ENCODE peak calls at places on chromosome 12, in nine cellular contexts. Z is RPMI8226; P is body of pancreas; B is COR-L47; Y is stromal cell of bone marrow; A is Kasumi-1; M is NCI-H526 treated with DMSO at 0.1 percent for 48 hours; D is MM.1S; S is activated naive CD8-positive, alpha-beta T cell treated with anti-CD3 and anti-CD28 coated beads for 36 hours. R is an unnamed sample.

GRCh38 chr12:50641566-50641965 is 122.3 kb upstream of the ATF1 start:
- DNase-seq in Z (no peak), P (peak), B (no peak), Y (no peak), A (no peak), M (no peak), D (no peak), S (peak), R (peak)

GRCh38 chr12:105226219-105226618 is 9.8 kb downstream of the APPL2 start:
- DNase-seq in Z (peak), P (peak), B (no peak), Y (peak), A (peak), M (no peak), D (peak), S (peak), R (no peak)

GRCh38 chr12:113651662-113652061 is 180.0 kb upstream of the LHX5 start:
- DNase-seq in Z (no peak), P (no peak), B (no peak), Y (no peak), A (no peak), M (no peak), D (no peak), S (no peak), R (no peak)

GRCh38 chr12:104733717-104734175 is 224.3 kb downstream of the SLC41A2 start:
- DNase-seq in Z (no peak), P (peak), B (no peak), Y (no peak), A (no peak), M (no peak), D (no peak), S (peak), R (peak)

GRCh38 chr12:112977641-112978040 is 678 bp upstream of the OAS2 start:
- DNase-seq in Z (no peak), P (no peak), B (no peak), Y (no peak), A (no peak), M (no peak), D (peak), S (no peak), R (no peak)

GRCh38 chr12:62738105-62738504 is 196.8 kb downstream of the PPM1H start:
- DNase-seq in Z (no peak), P (no peak), B (no peak), Y (no peak), A (no peak), M (no peak), D (no peak), S (no peak), R (no peak)

GRCh38 chr12:43370299-43370698 is 181.7 kb downstream of the ADAMTS20 start:
- DNase-seq in Z (no peak), P (no peak), B (no peak), Y (peak), A (no peak), M (no peak), D (no peak), S (no peak), R (no peak)

GRCh38 chr12:3614806-3615466 is 123.9 kb downstream of the PRMT8 start:
- DNase-seq in Z (no peak), P (no peak), B (no peak), Y (no peak), A (no peak), M (no peak), D (no peak), S (no peak), R (no peak)

GRCh38 chr12:114682101-114682919 is 1.7 kb downstream of the TBX3 start:
- DNase-seq in Z (no peak), P (no peak), B (no peak), Y (no peak), A (no peak), M (no peak), D (no peak), S (no peak), R (no peak)

GRCh38 chr12:530308-530707 is 70.6 kb downstream of the B4GALNT3 start:
- DNase-seq in Z (no peak), P (no peak), B (no peak), Y (no peak), A (no peak), M (no peak), D (no peak), S (no peak), R (no peak)

GRCh38 chr12:95877622-95878021 is 18.9 kb downstream of the SNRPF start:
- DNase-seq in Z (no peak), P (no peak), B (no peak), Y (no peak), A (no peak), M (no peak), D (no peak), S (no peak), R (no peak)

GRCh38 chr12:131940121-131940520 is 9.6 kb upstream of the EP400 start:
- DNase-seq in Z (no peak), P (no peak), B (no peak), Y (no peak), A (no peak), M (no peak), D (no peak), S (no peak), R (no peak)

GRCh38 chr12:78931466-78931990 is 67.0 kb downstream of the SYT1 start:
- DNase-seq in Z (no peak), P (no peak), B (no peak), Y (no peak), A (no peak), M (no peak), D (no peak), S (no peak), R (no peak)

GRCh38 chr12:109703684-109704083 is 9.9 kb upstream of the FAM222A start:
- DNase-seq in Z (no peak), P (no peak), B (no peak), Y (no peak), A (no peak), M (no peak), D (no peak), S (no peak), R (no peak)

GRCh38 chr12:63400746-63401145 is 249.7 kb upstream of the AVPR1A start:
- DNase-seq in Z (peak), P (no peak), B (peak), Y (no peak), A (no peak), M (no peak), D (no peak), S (no peak), R (no peak)

GRCh38 chr12:108890208-108890607 is 10.3 kb downstream of the DAO start:
- DNase-seq in Z (peak), P (no peak), B (no peak), Y (no peak), A (no peak), M (no peak), D (peak), S (no peak), R (peak)

GRCh38 chr12:30178948-30179347 is 395.2 kb upstream of the TMTC1 start:
- DNase-seq in Z (no peak), P (no peak), B (no peak), Y (no peak), A (no peak), M (no peak), D (no peak), S (no peak), R (no peak)

GRCh38 chr12:101051901-101052550 is 158.0 kb downstream of the SLC5A8 start:
- DNase-seq in Z (no peak), P (peak), B (peak), Y (peak), A (no peak), M (no peak), D (no peak), S (no peak), R (no peak)

GRCh38 chr12:61566183-61566582 is 694.0 kb upstream of the USP15 start:
- DNase-seq in Z (no peak), P (no peak), B (no peak), Y (no peak), A (no peak), M (no peak), D (no peak), S (no peak), R (no peak)

GRCh38 chr12:20194171-20194570 is 174.2 kb upstream of the PDE3A start:
- DNase-seq in Z (no peak), P (no peak), B (no peak), Y (peak), A (no peak), M (no peak), D (no peak), S (no peak), R (no peak)

GRCh38 chr12:122062832-122063690 is 15.5 kb upstream of the MLXIP start:
- DNase-seq in Z (no peak), P (peak), B (peak), Y (peak), A (peak), M (peak), D (no peak), S (no peak), R (no peak)

GRCh38 chr12:94597268-94597667 is 53.1 kb downstream of the TMCC3 start:
- DNase-seq in Z (no peak), P (no peak), B (no peak), Y (no peak), A (no peak), M (no peak), D (no peak), S (no peak), R (no peak)

GRCh38 chr12:96036765-96037455 is 1.5 kb upstream of the LTA4H start:
- DNase-seq in Z (no peak), P (no peak), B (no peak), Y (no peak), A (no peak), M (no peak), D (no peak), S (no peak), R (no peak)

GRCh38 chr12:67578976-67579661 is 69.4 kb upstream of the DYRK2 start:
- DNase-seq in Z (no peak), P (no peak), B (no peak), Y (no peak), A (peak), M (no peak), D (peak), S (no peak), R (no peak)

GRCh38 chr12:101855364-101855884 is 22.0 kb upstream of the DRAM1 start:
- DNase-seq in Z (no peak), P (no peak), B (no peak), Y (no peak), A (peak), M (no peak), D (no peak), S (no peak), R (no peak)

GRCh38 chr12:27343255-27344000 is 10.8 kb downstream of the BMAL2 start:
- DNase-seq in Z (no peak), P (no peak), B (no peak), Y (peak), A (no peak), M (no peak), D (no peak), S (no peak), R (no peak)

GRCh38 chr12:46518184-46518583 is 145.6 kb upstream of the SLC38A2 start:
- DNase-seq in Z (no peak), P (no peak), B (no peak), Y (no peak), A (no peak), M (no peak), D (peak), S (no peak), R (no peak)

GRCh38 chr12:108801736-108802665 is 55.4 kb downstream of the SSH1 start:
- DNase-seq in Z (no peak), P (no peak), B (no peak), Y (peak), A (no peak), M (no peak), D (no peak), S (no peak), R (no peak)

GRCh38 chr12:4327293-4327692 is 6.3 kb downstream of the TIGAR start:
- DNase-seq in Z (no peak), P (no peak), B (no peak), Y (no peak), A (no peak), M (no peak), D (no peak), S (no peak), R (no peak)

GRCh38 chr12:106541201-106541600 is 41.6 kb upstream of the RFX4 start:
- DNase-seq in Z (no peak), P (no peak), B (no peak), Y (no peak), A (no peak), M (no peak), D (no peak), S (no peak), R (no peak)

GRCh38 chr12:95073698-95074520 is 491 bp upstream of the NR2C1 start:
- DNase-seq in Z (no peak), P (peak), B (no peak), Y (no peak), A (no peak), M (no peak), D (no peak), S (no peak), R (no peak)

GRCh38 chr12:104305349-104305748 is 1.8 kb downstream of the EID3 start:
- DNase-seq in Z (no peak), P (no peak), B (no peak), Y (no peak), A (no peak), M (no peak), D (no peak), S (no peak), R (no peak)

GRCh38 chr12:108335349-108336119 is 3.6 kb downstream of the CMKLR1 start:
- DNase-seq in Z (peak), P (no peak), B (no peak), Y (no peak), A (no peak), M (no peak), D (peak), S (no peak), R (no peak)

GRCh38 chr12:111304642-111305071 is 64.2 kb downstream of the PHETA1 start:
- DNase-seq in Z (peak), P (no peak), B (no peak), Y (no peak), A (peak), M (no peak), D (peak), S (peak), R (peak)

GRCh38 chr12:32549675-32550079 is 129.4 kb upstream of the DNM1L start:
- DNase-seq in Z (no peak), P (no peak), B (no peak), Y (no peak), A (no peak), M (no peak), D (no peak), S (no peak), R (peak)

GRCh38 chr12:12539411-12539810 is 23.3 kb downstream of the DUSP16 start:
- DNase-seq in Z (no peak), P (no peak), B (no peak), Y (no peak), A (no peak), M (no peak), D (no peak), S (no peak), R (no peak)

GRCh38 chr12:107320031-107320928 is 226.9 kb upstream of the CRY1 start:
- DNase-seq in Z (no peak), P (peak), B (peak), Y (no peak), A (no peak), M (no peak), D (peak), S (peak), R (no peak)

GRCh38 chr12:124588689-124589318 is 21.4 kb upstream of the NCOR2 start:
- DNase-seq in Z (no peak), P (peak), B (no peak), Y (peak), A (peak), M (no peak), D (no peak), S (peak), R (no peak)

GRCh38 chr12:93191956-93192355 is 185.8 kb upstream of the NUDT4 start:
- DNase-seq in Z (no peak), P (no peak), B (no peak), Y (peak), A (no peak), M (no peak), D (no peak), S (no peak), R (no peak)

R was measured in OCI-LY7.